ENCODE peak calls at places on chromosome 11, in four cellular contexts. E, P, A and O are unnamed samples.

GRCh38 chr11:25159341-25159740 is 662.5 kb downstream of the LUZP2 start:
- DNase-seq in E (no peak), P (no peak), A (no peak), O (no peak)

GRCh38 chr11:133732109-133732508 is 113.2 kb downstream of the SPATA19 start:
- DNase-seq in E (no peak), P (no peak), A (no peak), O (no peak)

GRCh38 chr11:2272946-2273280 is 2.5 kb upstream of the ASCL2 start:
- DNase-seq in E (peak), P (peak), A (no peak), O (no peak)

GRCh38 chr11:120398184-120398583 is 62.0 kb downstream of the ARHGEF12 start:
- DNase-seq in E (no peak), P (no peak), A (no peak), O (no peak)

GRCh38 chr11:128513915-128514681 is 73.3 kb downstream of the ETS1 start:
- DNase-seq in E (no peak), P (no peak), A (no peak), O (no peak)

GRCh38 chr11:128686045-128686741 is 7.7 kb upstream of the FLI1 start:
- DNase-seq in E (no peak), P (no peak), A (no peak), O (peak)

GRCh38 chr11:70483077-70483861 is 84.9 kb downstream of the CTTN start:
- DNase-seq in E (no peak), P (no peak), A (no peak), O (no peak)

GRCh38 chr11:77090373-77091111 is 12.1 kb upstream of the OMP start:
- DNase-seq in E (no peak), P (no peak), A (no peak), O (no peak)

GRCh38 chr11:108947654-108948570 is 283.0 kb downstream of the DDX10 start:
- DNase-seq in E (no peak), P (no peak), A (no peak), O (no peak)

GRCh38 chr11:46278387-46279173 is 1.1 kb downstream of the CREB3L1 start:
- DNase-seq in E (no peak), P (peak), A (no peak), O (peak)